ENCODE peak calls at places on chromosomes 2 and 18, in nine cellular contexts. N is brain microvascular endothelial cell, V is fibroblast of pulmonary artery, T is WTC11, S is neural progenitor cell, M is cardiac muscle cell, I is left ventricle myocardium inferior, F is fibroblast of lung, C is HFF-Myc. B is an unnamed sample.
A peak's percentile ranks its signal among the peaks of the same experiment; 100 is the strongest.

GRCh38 chr2:98086491-98087446 is at the start of gene VWA3B:
- DNase-seq in N (peak; percentile 47), V (peak; percentile 11), T (peak; percentile 91), S (peak; percentile 90), M (peak; percentile 64), I (peak; percentile 70), F (peak; percentile 25), C (peak; percentile 10), B (peak; percentile 82)

GRCh38 chr2:232878855-232879617 is 9.0 kb downstream of the SNORC start:
- DNase-seq in N (no peak), V (no peak), T (no peak), S (no peak), M (no peak), I (peak; percentile 10), F (no peak), C (no peak), B (no peak)

GRCh38 chr2:176084629-176085119 is 912 bp upstream of the EVX2 start:
- DNase-seq in N (no peak), V (no peak), T (no peak), S (no peak), M (no peak), I (no peak), F (no peak), C (no peak), B (no peak)

GRCh38 chr2:135744761-135745314 is 3.2 kb downstream of the UBXN4 start:
- DNase-seq in N (peak; percentile 18), V (peak; percentile 18), T (peak; percentile 24), S (peak; percentile 34), M (peak; percentile 11), I (no peak), F (peak; percentile 11), C (no peak), B (peak; percentile 21)

GRCh38 chr2:191818725-191819333 is 28.1 kb downstream of the CAVIN2 start:
- DNase-seq in N (peak; percentile 25), V (peak; percentile 23), T (no peak), S (no peak), M (peak; percentile 50), I (no peak), F (peak; percentile 40), C (no peak), B (no peak)

GRCh38 chr2:45000341-45000901 is 8.8 kb downstream of the SIX2 start:
- DNase-seq in N (no peak), V (no peak), T (peak; percentile 76), S (peak; percentile 80), M (peak; percentile 31), I (no peak), F (no peak), C (no peak), B (no peak)

GRCh38 chr2:172119089-172119488 is 16.4 kb upstream of the DLX2 start:
- DNase-seq in N (no peak), V (peak; percentile 90), T (no peak), S (no peak), M (peak; percentile 82), I (no peak), F (peak; percentile 82), C (no peak), B (no peak)

GRCh38 chr2:174350593-174351181 is 15.9 kb downstream of the SP9 start:
- DNase-seq in N (no peak), V (no peak), T (no peak), S (no peak), M (no peak), I (no peak), F (no peak), C (no peak), B (no peak)

DNA sequence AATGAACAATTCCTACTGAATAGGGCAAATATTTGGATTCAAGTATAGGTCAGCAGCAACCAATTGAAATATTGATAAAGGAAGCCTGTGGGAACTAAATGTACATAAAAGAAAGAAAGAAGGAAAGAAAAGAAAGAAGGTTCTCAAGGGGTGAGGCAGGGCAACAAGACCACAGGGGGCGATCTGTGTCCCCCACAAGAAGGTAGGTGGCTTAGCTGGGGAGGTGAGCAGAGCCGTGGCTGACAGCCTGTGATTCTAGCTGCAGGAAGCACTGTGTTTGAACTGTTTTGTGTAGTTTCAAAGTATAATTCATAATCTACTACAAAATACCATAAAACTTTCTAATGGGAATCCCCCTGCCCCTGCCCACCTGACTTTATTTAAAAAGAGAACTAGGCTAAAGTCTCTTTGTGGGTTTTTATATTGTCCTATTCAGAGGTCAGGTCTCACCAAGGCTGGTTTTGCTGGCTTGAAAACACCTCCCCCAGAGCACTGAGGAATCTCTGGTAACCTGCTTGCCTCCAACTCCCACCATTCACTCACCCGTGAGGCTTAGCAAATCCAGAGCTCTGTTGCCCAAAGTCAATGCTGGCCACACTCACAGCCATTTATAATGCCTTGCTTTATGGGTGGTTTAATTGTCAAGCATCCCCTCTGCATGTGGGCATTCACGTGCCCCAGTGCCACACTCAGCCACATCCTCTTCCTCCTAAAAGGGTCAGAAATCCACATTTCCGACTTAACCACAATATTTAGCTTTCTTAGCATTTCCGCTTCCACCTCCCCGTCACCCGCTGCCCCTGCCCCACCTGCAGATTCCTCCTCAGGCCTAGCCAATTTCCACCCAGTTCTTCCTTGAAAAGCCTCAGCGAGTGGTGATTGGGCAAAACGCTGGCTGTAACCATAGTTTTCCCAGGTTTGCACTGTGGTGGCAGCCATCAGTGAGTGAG is 36.4 kb upstream of the LMAN1 start:
- DNase-seq in N (no peak), V (no peak), T (no peak), S (peak; percentile 39), M (no peak), I (no peak), F (no peak), C (no peak), B (no peak)
- TF ChIP-seq CTCF in N (peak; percentile 4), V (no peak), T (no peak), S (peak; percentile 15), M (no peak), I (no peak), F (no peak), C (no peak), B (no peak)

DNA sequence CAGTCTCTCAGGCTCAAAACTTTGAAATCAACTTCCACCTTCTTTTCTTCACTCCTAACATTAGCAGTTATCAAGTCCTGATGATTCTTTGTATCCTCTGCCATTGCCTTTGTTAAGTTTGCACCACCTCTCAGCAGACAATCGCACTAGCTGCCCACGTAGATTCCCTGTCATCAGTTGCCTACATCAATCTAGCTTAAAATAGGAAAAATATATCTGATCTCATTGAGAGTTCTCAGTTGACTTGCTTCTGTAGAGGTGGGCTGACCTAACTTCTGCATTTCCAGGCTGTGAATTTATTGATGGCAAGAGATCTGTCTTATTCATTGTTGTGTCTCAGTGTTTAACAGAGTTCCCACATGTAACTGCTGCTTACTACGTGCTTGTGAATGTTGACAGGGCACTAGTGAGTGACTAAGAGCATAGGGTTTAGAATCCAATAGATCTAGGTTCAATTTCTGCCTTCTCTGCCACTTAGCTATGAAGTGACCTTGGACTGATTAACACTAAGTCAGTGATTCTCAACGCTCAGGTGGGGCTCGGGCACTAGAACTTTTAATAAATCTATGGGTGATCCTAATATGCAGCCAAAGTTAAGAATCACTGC is 3.7 kb upstream of the INSIG2 start:
- DNase-seq in N (no peak), V (no peak), T (no peak), S (no peak), M (no peak), I (no peak), F (no peak), C (no peak), B (no peak)
- TF ChIP-seq CTCF in N (no peak), V (no peak), T (no peak), S (no peak), M (no peak), I (no peak), F (no peak), C (no peak), B (no peak)

GRCh38 chr2:28488083-28488482 is 7.8 kb upstream of the PLB1 start:
- DNase-seq in N (no peak), V (no peak), T (no peak), S (no peak), M (no peak), I (no peak), F (no peak), C (no peak), B (no peak)

GRCh38 chr2:28490558-28490957 is 5.3 kb upstream of the PLB1 start:
- DNase-seq in N (no peak), V (no peak), T (no peak), S (no peak), M (no peak), I (no peak), F (no peak), C (no peak), B (no peak)

GRCh38 chr2:28486526-28486925 is 9.3 kb upstream of the PLB1 start:
- DNase-seq in N (no peak), V (no peak), T (no peak), S (no peak), M (no peak), I (no peak), F (no peak), C (no peak), B (no peak)

GRCh38 chr2:28487258-28487657 is 8.6 kb upstream of the PLB1 start:
- DNase-seq in N (no peak), V (no peak), T (no peak), S (no peak), M (no peak), I (no peak), F (peak; percentile 40), C (no peak), B (no peak)

DNA sequence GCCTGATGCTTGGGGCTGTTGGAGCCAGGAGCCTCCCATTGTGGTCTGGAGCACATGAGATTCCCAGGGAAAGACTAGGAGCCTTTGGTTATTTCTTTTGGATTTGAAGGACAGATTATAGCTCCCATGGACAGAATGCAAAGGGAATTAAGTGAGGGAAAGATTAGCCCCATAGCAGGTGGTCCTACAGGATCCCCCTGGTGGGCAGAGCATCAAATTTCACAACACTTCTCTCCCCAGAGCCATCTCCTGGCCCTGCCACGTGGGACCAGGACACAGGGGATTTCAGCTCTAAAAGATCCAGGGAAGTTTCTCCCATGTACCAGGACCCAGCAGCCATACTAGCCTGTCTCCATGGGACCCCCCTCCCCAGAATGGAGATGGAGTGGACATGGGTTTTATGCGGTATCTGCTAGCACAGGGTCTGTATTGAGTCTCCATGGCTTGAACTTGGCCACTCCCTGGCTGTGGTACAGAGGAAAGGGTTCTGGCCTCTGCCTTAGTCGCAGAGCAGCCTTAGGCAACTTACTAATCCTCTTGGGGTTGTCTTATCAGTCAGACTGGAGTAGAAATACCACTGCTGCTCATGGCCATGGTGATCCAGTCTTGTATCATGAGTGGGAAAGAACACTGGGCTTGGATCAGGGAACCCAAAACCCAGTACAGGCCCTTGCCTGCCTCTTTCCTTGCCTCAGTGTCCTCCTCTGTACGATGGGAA is 6.8 kb upstream of the PLB1 start:
- DNase-seq in N (no peak), V (no peak), T (no peak), S (peak; percentile 18), M (peak; percentile 13), I (no peak), F (no peak), C (no peak), B (no peak)
- TF ChIP-seq CTCF in N (no peak), V (no peak), T (no peak), S (peak; percentile 16), M (no peak), I (no peak), F (no peak), C (no peak), B (no peak)

GRCh38 chr2:113888641-113889470 is 1.0 kb upstream of the ACTR3 start:
- DNase-seq in N (no peak), V (no peak), T (peak; percentile 52), S (no peak), M (no peak), I (peak; percentile 45), F (no peak), C (no peak), B (no peak)

GRCh38 chr2:113889471-113890252 is at the start of gene ACTR3:
- DNase-seq in N (peak; percentile 97), V (peak; percentile 99), T (peak; percentile 98), S (peak; percentile 99), M (peak; percentile 100), I (peak; percentile 97), F (peak; percentile 98), C (peak; percentile 98), B (peak; percentile 52)

GRCh38 chr2:113892004-113892740 is 2.3 kb downstream of the ACTR3 start:
- DNase-seq in N (no peak), V (no peak), T (no peak), S (no peak), M (no peak), I (no peak), F (no peak), C (no peak), B (no peak)

GRCh38 chr2:113891265-113891959 is 1.5 kb downstream of the ACTR3 start:
- DNase-seq in N (no peak), V (peak; percentile 43), T (no peak), S (no peak), M (peak; percentile 46), I (no peak), F (no peak), C (no peak), B (no peak)

DNA sequence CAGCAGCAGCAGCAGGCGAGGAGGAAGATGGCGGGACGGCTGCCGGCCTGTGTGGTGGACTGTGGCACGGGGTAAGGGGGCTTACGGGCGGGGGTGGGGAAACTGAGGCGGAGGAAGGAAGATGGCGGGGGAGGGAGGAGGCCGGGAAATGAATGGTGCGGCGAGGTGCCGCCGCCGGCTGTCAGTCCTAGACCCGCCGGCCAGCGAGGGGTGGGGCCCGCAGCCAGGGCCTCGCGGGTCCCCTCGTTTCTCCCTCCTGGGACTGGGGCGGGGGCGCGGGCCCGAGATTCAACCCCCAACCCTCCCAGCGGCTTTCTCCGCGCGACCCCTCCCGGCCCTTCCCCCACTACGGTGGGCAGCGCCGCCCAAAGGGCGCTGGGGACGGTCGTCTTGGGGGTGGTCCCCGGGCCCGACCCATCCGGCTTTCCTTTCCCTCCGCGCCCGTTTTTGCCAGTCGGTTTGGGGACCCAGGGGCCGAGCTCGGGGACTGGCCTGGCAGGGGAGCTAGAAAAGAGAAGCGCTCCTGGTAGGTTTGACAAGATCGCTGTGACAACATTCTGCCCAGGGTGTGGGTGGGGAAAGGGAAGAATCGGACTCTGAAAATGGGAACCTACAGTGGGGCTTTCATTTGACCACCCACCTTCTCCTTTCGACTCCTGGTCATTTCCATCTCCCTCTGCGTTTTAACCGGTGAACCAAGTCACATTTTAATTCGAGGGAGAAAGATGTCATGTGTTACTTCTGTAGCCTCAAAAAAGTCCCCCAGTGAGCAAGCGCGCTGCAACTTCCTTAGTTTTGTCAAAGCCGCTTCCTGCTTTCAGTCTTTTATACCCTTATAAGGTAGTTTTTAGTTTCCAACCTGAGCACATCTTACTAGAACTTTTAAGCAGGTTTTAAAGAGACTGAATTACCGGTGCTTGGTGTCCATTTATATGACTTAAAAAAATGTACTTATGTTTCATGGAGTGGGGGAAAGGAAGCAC is 655 bp downstream of the ACTR3 start:
- DNase-seq in N (peak; percentile 60), V (peak; percentile 88), T (peak; percentile 62), S (peak; percentile 80), M (peak; percentile 86), I (peak; percentile 49), F (peak; percentile 82), C (no peak), B (no peak)
- TF ChIP-seq CTCF in N (no peak), V (no peak), T (no peak), S (peak; percentile 24), M (no peak), I (no peak), F (no peak), C (no peak), B (no peak)